ENCODE peak calls at places on chromosomes 3 and 15, in nine cellular contexts. Q is breast epithelium, D is neural progenitor cell, R is fibroblast of mammary gland, F is upper lobe of right lung, U is epithelial cell of esophagus, P is GM06990, M is OCI-LY7, N is PC-9. K is an unnamed sample.

GRCh38 chr3:127457094-127457475 is 133.4 kb downstream of the TPRA1 start:
- DNase-seq in Q (peak; percentile 40), D (peak; percentile 73), R (peak; percentile 61), F (peak; percentile 78), U (peak; percentile 80), P (no peak), M (no peak), N (no peak), K (no peak)

GRCh38 chr3:48151058-48151806 is 37.0 kb downstream of the CDC25A start:
- DNase-seq in Q (peak; percentile 64), D (peak; percentile 90), R (peak; percentile 81), F (peak; percentile 82), U (peak; percentile 85), P (peak; percentile 54), M (peak; percentile 68), N (peak; percentile 52), K (peak; percentile 75)

GRCh38 chr15:101642361-101642760 is 9.8 kb downstream of the TM2D3 start:
- DNase-seq in Q (no peak), D (no peak), R (no peak), F (no peak), U (no peak), P (no peak), M (no peak), N (no peak), K (no peak)

GRCh38 chr15:61115241-61115640 is 113.9 kb downstream of the RORA start:
- DNase-seq in Q (no peak), D (no peak), R (peak; percentile 33), F (no peak), U (no peak), P (no peak), M (no peak), N (no peak), K (no peak)

GRCh38 chr3:53166781-53167291 is 5.8 kb downstream of the PRKCD start:
- DNase-seq in Q (no peak), D (no peak), R (peak; percentile 75), F (peak; percentile 88), U (no peak), P (no peak), M (no peak), N (no peak), K (peak; percentile 94)

GRCh38 chr3:143352850-143353550 is 233.4 kb downstream of the CHST2 start:
- DNase-seq in Q (no peak), D (peak; percentile 14), R (no peak), F (no peak), U (no peak), P (no peak), M (no peak), N (no peak), K (no peak)

GRCh38 chr3:193968575-193968974 is 167.4 kb upstream of the HES1 start:
- DNase-seq in Q (no peak), D (no peak), R (no peak), F (no peak), U (no peak), P (no peak), M (no peak), N (no peak), K (no peak)

GRCh38 chr3:354433-354832 is 157.9 kb downstream of the CHL1 start:
- DNase-seq in Q (no peak), D (peak; percentile 61), R (peak; percentile 65), F (no peak), U (peak; percentile 66), P (peak; percentile 26), M (peak; percentile 68), N (no peak), K (peak; percentile 55)

GRCh38 chr3:37054370-37054769 is 61.1 kb downstream of the MLH1 start:
- DNase-seq in Q (no peak), D (no peak), R (peak; percentile 89), F (no peak), U (no peak), P (peak; percentile 25), M (peak; percentile 22), N (no peak), K (peak; percentile 77)

GRCh38 chr3:113264249-113264648 is 52.9 kb downstream of the BOC start:
- DNase-seq in Q (no peak), D (peak; percentile 89), R (no peak), F (no peak), U (peak; percentile 43), P (no peak), M (no peak), N (no peak), K (no peak)

GRCh38 chr3:4982773-4983738 is 3.8 kb downstream of the BHLHE40 start:
- DNase-seq in Q (no peak), D (no peak), R (peak; percentile 68), F (no peak), U (peak; percentile 56), P (no peak), M (no peak), N (no peak), K (peak; percentile 60)

GRCh38 chr3:4980229-4981159 is 1.3 kb downstream of the BHLHE40 start:
- DNase-seq in Q (peak; percentile 89), D (peak; percentile 75), R (peak; percentile 94), F (peak; percentile 94), U (peak; percentile 86), P (peak; percentile 92), M (peak; percentile 67), N (peak; percentile 69), K (peak; percentile 94)

GRCh38 chr3:4981160-4981687 is 2.0 kb downstream of the BHLHE40 start:
- DNase-seq in Q (no peak), D (no peak), R (peak; percentile 57), F (no peak), U (peak; percentile 32), P (no peak), M (no peak), N (no peak), K (peak; percentile 60)

GRCh38 chr3:4983739-4984510 is 4.7 kb downstream of the BHLHE40 start:
- DNase-seq in Q (no peak), D (peak; percentile 25), R (peak; percentile 95), F (no peak), U (peak; percentile 85), P (peak; percentile 87), M (peak; percentile 62), N (peak; percentile 71), K (peak; percentile 98)

GRCh38 chr3:4981688-4982494 is 2.7 kb downstream of the BHLHE40 start:
- DNase-seq in Q (peak; percentile 48), D (no peak), R (peak; percentile 88), F (no peak), U (peak; percentile 81), P (no peak), M (no peak), N (peak; percentile 72), K (peak; percentile 75)
- H3K4me3 ChIP-seq in Q (peak overlapping the region; percentile 95), D (no peak overlapping the region), R (peak overlapping the region; percentile 99), F (peak overlapping the region; percentile 98), U (peak overlapping the region; percentile 99), P (peak overlapping the region; percentile 96), M (no peak overlapping the region), N (peak overlapping the region; percentile 84), K (peak overlapping the region; percentile 85)

DNA sequence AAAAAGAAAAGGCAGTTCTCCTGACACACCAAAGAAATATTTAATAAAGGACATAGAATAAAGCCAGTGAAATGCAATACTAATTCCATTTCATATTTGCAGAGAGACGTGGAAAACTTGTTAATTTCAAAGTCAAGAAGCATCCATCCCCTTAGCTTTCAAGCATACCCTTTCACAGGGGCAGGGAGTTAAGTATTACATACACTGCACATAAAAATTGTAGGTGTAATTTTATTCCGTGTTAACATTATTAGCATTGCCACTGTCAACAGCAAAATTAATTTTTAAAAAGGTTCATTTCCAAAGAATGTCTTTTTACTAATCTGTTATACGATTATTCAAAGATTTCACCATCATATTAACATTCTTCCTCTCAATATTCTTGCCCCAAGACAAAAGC is 518.0 kb downstream of the MECOM start:
- DNase-seq in Q (no peak), D (no peak), R (no peak), F (no peak), U (no peak), P (no peak), M (no peak), N (no peak), K (no peak)
- H3K4me3 ChIP-seq in Q (peak overlapping the region; percentile 55), D (peak overlapping the region; percentile 48), R (peak overlapping the region; percentile 7), F (peak overlapping the region; percentile 67), U (peak overlapping the region; percentile 81), P (no peak overlapping the region), M (no peak overlapping the region), N (peak overlapping the region; percentile 91), K (no peak overlapping the region)

GRCh38 chr15:70763950-70764730 is 782 bp upstream of the UACA start:
- DNase-seq in Q (no peak), D (peak; percentile 24), R (no peak), F (no peak), U (peak; percentile 24), P (no peak), M (no peak), N (no peak), K (no peak)

GRCh38 chr15:70761046-70761445 is 2.3 kb downstream of the UACA start:
- DNase-seq in Q (no peak), D (no peak), R (no peak), F (no peak), U (no peak), P (no peak), M (no peak), N (no peak), K (no peak)

GRCh38 chr15:70762469-70763119 is 764 bp downstream of the UACA start:
- DNase-seq in Q (peak; percentile 45), D (peak; percentile 78), R (peak; percentile 80), F (peak; percentile 67), U (peak; percentile 68), P (peak; percentile 16), M (no peak), N (peak; percentile 60), K (peak; percentile 27)

GRCh38 chr15:70761931-70762468 is 1.4 kb downstream of the UACA start:
- DNase-seq in Q (no peak), D (no peak), R (no peak), F (no peak), U (no peak), P (no peak), M (no peak), N (no peak), K (no peak)

DNA sequence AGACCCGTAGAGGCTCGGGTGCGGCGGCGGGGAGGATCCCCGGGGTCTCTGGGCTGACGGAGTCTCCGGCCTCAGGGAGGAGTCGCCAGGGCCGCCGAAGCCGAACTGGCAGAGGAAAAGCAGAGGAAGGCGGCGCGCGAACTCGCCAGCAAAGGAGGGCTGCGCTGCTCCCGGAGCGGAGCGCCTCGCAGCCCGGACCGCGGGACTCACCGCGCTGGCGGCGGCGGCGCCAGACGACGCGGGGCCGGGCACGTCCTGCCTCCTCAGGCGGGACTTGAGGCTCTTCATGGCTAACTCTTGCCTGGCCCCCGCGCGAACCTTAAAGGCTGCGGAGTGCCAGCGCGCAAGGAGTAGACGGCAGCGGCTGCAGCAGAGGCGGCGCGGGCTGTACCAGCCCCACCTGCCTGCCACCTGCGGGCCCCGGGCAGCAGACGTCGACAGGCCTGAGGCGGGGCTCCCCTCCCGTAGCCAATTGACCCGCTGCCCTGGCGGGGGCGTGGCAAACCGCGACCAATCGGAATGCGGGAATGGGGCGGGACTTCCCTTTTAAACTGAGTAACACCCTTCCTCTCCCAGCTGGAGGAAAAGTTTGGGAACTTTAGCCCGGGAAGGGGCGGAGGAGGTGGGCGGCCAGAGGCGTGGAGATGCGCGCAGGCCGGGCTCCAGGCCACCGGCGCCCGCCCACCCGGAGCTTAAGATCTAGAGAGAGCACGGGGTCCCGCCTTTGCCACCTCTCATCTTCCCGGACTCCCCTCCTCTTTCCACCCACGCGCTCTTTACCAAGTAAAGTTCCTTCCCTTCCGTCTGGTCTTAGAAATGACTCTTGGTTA is at the start of gene UACA:
- DNase-seq in Q (peak; percentile 97), D (peak; percentile 98), R (peak; percentile 96), F (peak; percentile 94), U (peak; percentile 98), P (peak; percentile 84), M (no peak), N (peak; percentile 86), K (peak; percentile 84)
- H3K4me3 ChIP-seq in Q (peak within 1 kb of the TSS; percentile 96), D (peak within 1 kb of the TSS; percentile 95), R (peak within 1 kb of the TSS; percentile 92), F (peak within 1 kb of the TSS; percentile 68), U (peak within 1 kb of the TSS; percentile 88), P (peak within 1 kb of the TSS; percentile 58), M (no peak within 1 kb of the TSS), N (peak within 1 kb of the TSS; percentile 93), K (peak within 1 kb of the TSS; percentile 53)

GRCh38 chr3:12508316-12508715 is 24.0 kb downstream of the TSEN2 start:
- DNase-seq in Q (no peak), D (no peak), R (peak; percentile 100), F (no peak), U (peak; percentile 94), P (no peak), M (no peak), N (no peak), K (no peak)
- H3K4me3 ChIP-seq in Q (no peak overlapping the region), D (no peak overlapping the region), R (peak overlapping the region; percentile 28), F (no peak overlapping the region), U (no peak overlapping the region), P (no peak overlapping the region), M (no peak overlapping the region), N (no peak overlapping the region), K (no peak overlapping the region)

K was measured in NB4.